ENCODE peak calls at places on chromosomes 6 and 20, in four cellular contexts. T is CD4-positive, alpha-beta memory T cell; D is AML-193; L is occipital lobe. J is an unnamed sample.

GRCh38 chr6:116010400-116011095 is 50.1 kb downstream of the FRK start:
- DNase-seq in T (peak; percentile 20), D (peak; percentile 60), L (peak; percentile 20), J (peak; percentile 59)

GRCh38 chr6:14612016-14612415 is 494.4 kb downstream of the CD83 start:
- DNase-seq in L (no peak), D (no peak), T (no peak), J (no peak)

GRCh38 chr20:9389321-9389720 is 125.1 kb upstream of the LAMP5 start:
- DNase-seq in L (no peak), T (no peak), D (no peak), J (no peak)

GRCh38 chr6:131687022-131687421 is 14.2 kb downstream of the OR2A4 start:
- DNase-seq in D (no peak), L (no peak), T (no peak), J (no peak)

GRCh38 chr6:41182069-41183034 is 18.6 kb downstream of the TREML2 start:
- DNase-seq in T (peak; percentile 57), D (peak; percentile 100), L (no peak), J (no peak)

GRCh38 chr6:6629416-6629815 is 40.9 kb downstream of the LY86 start:
- DNase-seq in L (no peak), D (no peak), T (no peak), J (no peak)

GRCh38 chr6:119078449-119079287 is at the start of gene FAM184A:
- DNase-seq in L (peak; percentile 59), D (peak; percentile 19), T (peak; percentile 84), J (peak; percentile 73)

GRCh38 chr6:134814076-134814709 is 135.7 kb downstream of the ALDH8A1 start:
- DNase-seq in T (no peak), D (no peak), L (no peak), J (no peak)

GRCh38 chr20:63367446-63368055 is 6.4 kb upstream of the CHRNA4 start:
- DNase-seq in T (no peak), D (no peak), L (no peak), J (no peak)

GRCh38 chr20:17169575-17170136 is 57.2 kb upstream of the PCSK2 start:
- DNase-seq in L (no peak), D (no peak), T (no peak), J (no peak)

GRCh38 chr6:12033770-12034169 is 21.7 kb downstream of the HIVEP1 start:
- DNase-seq in D (peak; percentile 64), T (no peak), L (no peak), J (no peak)

GRCh38 chr6:16092990-16093389 is 35.9 kb upstream of the MYLIP start:
- DNase-seq in T (no peak), L (no peak), D (peak; percentile 75), J (no peak)

GRCh38 chr20:32487381-32487780 is 97.8 kb downstream of the NOL4L start:
- DNase-seq in T (no peak), D (no peak), L (no peak), J (no peak)

GRCh38 chr6:37759221-37760154 is 60.0 kb upstream of the ZFAND3 start:
- DNase-seq in L (no peak), T (no peak), D (no peak), J (no peak)

GRCh38 chr20:36082516-36082915 is 72.0 kb upstream of the EPB41L1 start:
- DNase-seq in D (no peak), T (no peak), L (no peak), J (no peak)

GRCh38 chr6:4719491-4719890 is 56.7 kb upstream of the CDYL start:
- DNase-seq in L (no peak), T (no peak), D (no peak), J (no peak)

GRCh38 chr20:478949-479429 is 16.7 kb upstream of the TBC1D20 start:
- DNase-seq in T (peak; percentile 66), L (no peak), D (peak; percentile 69), J (no peak)

GRCh38 chr20:25574411-25574810 is 10.9 kb downstream of the NINL start:
- DNase-seq in D (no peak), L (no peak), T (no peak), J (no peak)

GRCh38 chr6:4010682-4011081 is 68.3 kb downstream of the FAM217A start:
- DNase-seq in D (peak; percentile 47), T (peak; percentile 33), L (no peak), J (no peak)

GRCh38 chr6:132590362-132590761 is 821 bp upstream of the TAAR5 start:
- DNase-seq in T (no peak), L (no peak), D (no peak), J (no peak)

GRCh38 chr6:100633096-100633766 is 168.5 kb upstream of the SIM1 start:
- DNase-seq in D (no peak), T (no peak), L (no peak), J (no peak)

GRCh38 chr20:53579581-53580375 is 13.9 kb downstream of the ZNF217 start:
- DNase-seq in L (no peak), D (peak; percentile 64), T (peak; percentile 52), J (no peak)

GRCh38 chr6:161446296-161446925 is 172.6 kb upstream of the AGPAT4 start:
- DNase-seq in L (no peak), T (no peak), D (no peak), J (no peak)

GRCh38 chr6:22147983-22148797 is 148.6 kb downstream of the PRL start:
- DNase-seq in T (no peak), L (no peak), D (no peak), J (peak; percentile 44)

GRCh38 chr20:44460795-44461141 is 14.9 kb upstream of the TTPAL start:
- DNase-seq in L (no peak), T (no peak), D (peak; percentile 52), J (no peak)

GRCh38 chr20:45341939-45342862 is 6.0 kb downstream of the SDC4 start:
- DNase-seq in L (no peak), D (no peak), T (no peak), J (peak; percentile 36)

GRCh38 chr20:62355527-62356142 is 11.5 kb downstream of the LAMA5 start:
- DNase-seq in T (no peak), L (peak; percentile 21), D (no peak), J (peak; percentile 53)

GRCh38 chr20:60199866-60200265 is 241.6 kb downstream of the CDH26 start:
- DNase-seq in D (no peak), T (no peak), L (no peak), J (no peak)

GRCh38 chr6:116954335-116954734 is 77.3 kb downstream of the RFX6 start:
- DNase-seq in D (no peak), L (no peak), T (no peak), J (no peak)

GRCh38 chr6:146884728-146885127 is 286.0 kb downstream of the ADGB start:
- DNase-seq in D (no peak), L (no peak), T (no peak), J (no peak)

GRCh38 chr6:387293-387694 is 4.3 kb upstream of the IRF4 start:
- DNase-seq in L (no peak), T (no peak), D (no peak), J (no peak)

GRCh38 chr20:57389695-57390603 is 1.2 kb upstream of the RBM38 start:
- DNase-seq in D (peak; percentile 30), L (no peak), T (peak; percentile 64), J (no peak)

GRCh38 chr6:63245908-63246307 is 34.6 kb downstream of the FKBP1C start:
- DNase-seq in L (no peak), T (no peak), D (no peak), J (no peak)

GRCh38 chr6:89146748-89147715 is 1.2 kb downstream of the PM20D2 start:
- DNase-seq in T (no peak), L (no peak), D (peak; percentile 70), J (no peak)

GRCh38 chr6:15754035-15754705 is 91.3 kb upstream of the DTNBP1 start:
- DNase-seq in D (no peak), L (no peak), T (no peak), J (no peak)